ENCODE peak calls at places on chromosomes 6 and 20, in four cellular contexts. One of them, this sample, is unnamed.
A peak's percentile ranks its signal among the peaks of the same experiment; 100 is the strongest.

GRCh38 chr20:46555370-46555956 is 5.0 kb upstream of the OCSTAMP start:
- DNase-seq in cardiac fibroblast: no peak
- DNase-seq in Panc1: no peak
- DNase-seq in HCT116: no peak
- DNase-seq in this sample: no peak

GRCh38 chr6:8803181-8803760 is 367.9 kb upstream of the SLC35B3 start:
- DNase-seq in cardiac fibroblast: no peak
- DNase-seq in Panc1: no peak
- DNase-seq in HCT116: no peak
- DNase-seq in this sample: no peak

GRCh38 chr6:124026645-124027044 is 223.0 kb downstream of the NKAIN2 start:
- DNase-seq in cardiac fibroblast: no peak
- DNase-seq in Panc1: no peak
- DNase-seq in HCT116: no peak
- DNase-seq in this sample: no peak

GRCh38 chr6:17043148-17043522 is 58.7 kb upstream of the STMND1 start:
- DNase-seq in cardiac fibroblast: no peak
- DNase-seq in Panc1: no peak
- DNase-seq in HCT116: no peak
- DNase-seq in this sample: no peak

GRCh38 chr20:60294627-60295026 is 336.4 kb downstream of the CDH26 start:
- DNase-seq in cardiac fibroblast: no peak
- DNase-seq in Panc1: no peak
- DNase-seq in HCT116: no peak
- DNase-seq in this sample: no peak

GRCh38 chr20:62588458-62589149 is 53.7 kb upstream of the SLCO4A1 start:
- DNase-seq in cardiac fibroblast: peak; percentile 31
- DNase-seq in Panc1: no peak
- DNase-seq in HCT116: no peak
- DNase-seq in this sample: no peak

GRCh38 chr6:42368156-42368555 is 83.6 kb downstream of the TRERF1 start:
- DNase-seq in cardiac fibroblast: no peak
- DNase-seq in Panc1: no peak
- DNase-seq in HCT116: no peak
- DNase-seq in this sample: no peak

GRCh38 chr6:4451101-4451500 is 315.7 kb upstream of the ECI2 start:
- DNase-seq in cardiac fibroblast: no peak
- DNase-seq in Panc1: no peak
- DNase-seq in HCT116: no peak
- DNase-seq in this sample: no peak

GRCh38 chr6:137698636-137699035 is 168.4 kb upstream of the TNFAIP3 start:
- DNase-seq in cardiac fibroblast: no peak
- DNase-seq in Panc1: no peak
- DNase-seq in HCT116: no peak
- DNase-seq in this sample: no peak

GRCh38 chr20:7586481-7586880 is 353.8 kb downstream of the HAO1 start:
- DNase-seq in cardiac fibroblast: no peak
- DNase-seq in Panc1: no peak
- DNase-seq in HCT116: no peak
- DNase-seq in this sample: no peak

GRCh38 chr20:962223-962622 is 39.9 kb downstream of the RSPO4 start:
- DNase-seq in cardiac fibroblast: no peak
- DNase-seq in Panc1: no peak
- DNase-seq in HCT116: no peak
- DNase-seq in this sample: peak; percentile 4

GRCh38 chr6:47669684-47670515 is 28.5 kb upstream of the ADGRF4 start:
- DNase-seq in cardiac fibroblast: peak; percentile 14
- DNase-seq in Panc1: no peak
- DNase-seq in HCT116: no peak
- DNase-seq in this sample: no peak

GRCh38 chr6:142570221-142570671 is 268.4 kb downstream of the ADGRG6 start:
- DNase-seq in cardiac fibroblast: peak; percentile 47
- DNase-seq in Panc1: no peak
- DNase-seq in HCT116: no peak
- DNase-seq in this sample: no peak

GRCh38 chr20:31720486-31721407 is 1.9 kb downstream of the BCL2L1 start:
- DNase-seq in cardiac fibroblast: no peak
- DNase-seq in Panc1: no peak
- DNase-seq in HCT116: no peak
- DNase-seq in this sample: no peak

GRCh38 chr6:29466241-29466640 is 9.3 kb downstream of the OR2H1 start:
- DNase-seq in cardiac fibroblast: no peak
- DNase-seq in Panc1: no peak
- DNase-seq in HCT116: no peak
- DNase-seq in this sample: no peak

GRCh38 chr6:131782764-131783163 is 25.1 kb upstream of the ENPP1 start:
- DNase-seq in cardiac fibroblast: no peak
- DNase-seq in Panc1: no peak
- DNase-seq in HCT116: no peak
- DNase-seq in this sample: no peak